ENCODE peak calls at places on chromosomes 4 and X, in five cellular contexts. Y is pancreas, S is cardiac fibroblast, U is suprapubic skin, C is osteocyte. K is an unnamed sample.

GRCh38 chr4:7735395-7735794 is 204.3 kb downstream of the AFAP1 start:
- DNase-seq in Y (no peak), S (no peak), U (no peak), C (no peak), K (no peak)

GRCh38 chrX:111447298-111447697 is 35.3 kb upstream of the DCX start:
- DNase-seq in Y (no peak), S (no peak), U (no peak), C (no peak), K (no peak)

GRCh38 chrX:133749370-133749769 is 236.0 kb downstream of the GPC3 start:
- DNase-seq in Y (no peak), S (no peak), U (no peak), C (no peak), K (no peak)

GRCh38 chrX:147570483-147570882 is 341.2 kb upstream of the FMR1 start:
- DNase-seq in Y (no peak), S (no peak), U (no peak), C (no peak), K (no peak)

GRCh38 chrX:12563121-12563520 is 228.1 kb upstream of the PRPS2 start:
- DNase-seq in Y (no peak), S (peak; percentile 57), U (no peak), C (no peak), K (no peak)

GRCh38 chr4:7236847-7237246 is 44.5 kb downstream of the SORCS2 start:
- DNase-seq in Y (no peak), S (peak; percentile 71), U (no peak), C (no peak), K (no peak)

GRCh38 chr4:42397635-42398447 is 553 bp downstream of the SHISA3 start:
- DNase-seq in Y (peak; percentile 20), S (peak; percentile 47), U (no peak), C (peak; percentile 85), K (no peak)

GRCh38 chr4:169042608-169043007 is 32.6 kb upstream of the CBR4 start:
- DNase-seq in Y (no peak), S (no peak), U (no peak), C (no peak), K (no peak)

GRCh38 chr4:74444891-74445642 is at the start of gene AREG:
- DNase-seq in Y (peak; percentile 71), S (peak; percentile 95), U (peak; percentile 87), C (peak; percentile 85), K (peak; percentile 69)

GRCh38 chr4:153402366-153402765 is 57.9 kb downstream of the MND1 start:
- DNase-seq in Y (no peak), S (no peak), U (no peak), C (no peak), K (no peak)

GRCh38 chr4:20251061-20251795 is 477 bp upstream of the SLIT2 start:
- DNase-seq in Y (no peak), S (no peak), U (no peak), C (no peak), K (no peak)

GRCh38 chr4:121794505-121795192 is 6.5 kb upstream of the EXOSC9 start:
- DNase-seq in Y (no peak), S (peak; percentile 57), U (no peak), C (no peak), K (no peak)

GRCh38 chr4:1166509-1167243 is 5.7 kb downstream of the SPON2 start:
- DNase-seq in Y (no peak), S (peak; percentile 10), U (no peak), C (no peak), K (no peak)

GRCh38 chrX:112814496-112814895 is 26.1 kb downstream of the AMOT start:
- DNase-seq in Y (no peak), S (no peak), U (no peak), C (no peak), K (no peak)

GRCh38 chr4:13240066-13240465 is 244.1 kb downstream of the RAB28 start:
- DNase-seq in Y (no peak), S (no peak), U (no peak), C (no peak), K (no peak)

GRCh38 chrX:134821370-134821769 is 163.1 kb upstream of the PLAC1 start:
- DNase-seq in Y (no peak), S (peak; percentile 79), U (no peak), C (no peak), K (no peak)

GRCh38 chrX:79182616-79183015 is 38.1 kb downstream of the GPR174 start:
- DNase-seq in Y (no peak), S (no peak), U (no peak), C (no peak), K (no peak)

GRCh38 chr4:117560329-117560728 is 474.0 kb upstream of the NDST3 start:
- DNase-seq in Y (no peak), S (peak; percentile 9), U (no peak), C (no peak), K (no peak)
- TF ChIP-seq CTCF in Y (no peak), S (no peak), U (no peak), C (peak; percentile 53), K (peak; percentile 21)

DNA sequence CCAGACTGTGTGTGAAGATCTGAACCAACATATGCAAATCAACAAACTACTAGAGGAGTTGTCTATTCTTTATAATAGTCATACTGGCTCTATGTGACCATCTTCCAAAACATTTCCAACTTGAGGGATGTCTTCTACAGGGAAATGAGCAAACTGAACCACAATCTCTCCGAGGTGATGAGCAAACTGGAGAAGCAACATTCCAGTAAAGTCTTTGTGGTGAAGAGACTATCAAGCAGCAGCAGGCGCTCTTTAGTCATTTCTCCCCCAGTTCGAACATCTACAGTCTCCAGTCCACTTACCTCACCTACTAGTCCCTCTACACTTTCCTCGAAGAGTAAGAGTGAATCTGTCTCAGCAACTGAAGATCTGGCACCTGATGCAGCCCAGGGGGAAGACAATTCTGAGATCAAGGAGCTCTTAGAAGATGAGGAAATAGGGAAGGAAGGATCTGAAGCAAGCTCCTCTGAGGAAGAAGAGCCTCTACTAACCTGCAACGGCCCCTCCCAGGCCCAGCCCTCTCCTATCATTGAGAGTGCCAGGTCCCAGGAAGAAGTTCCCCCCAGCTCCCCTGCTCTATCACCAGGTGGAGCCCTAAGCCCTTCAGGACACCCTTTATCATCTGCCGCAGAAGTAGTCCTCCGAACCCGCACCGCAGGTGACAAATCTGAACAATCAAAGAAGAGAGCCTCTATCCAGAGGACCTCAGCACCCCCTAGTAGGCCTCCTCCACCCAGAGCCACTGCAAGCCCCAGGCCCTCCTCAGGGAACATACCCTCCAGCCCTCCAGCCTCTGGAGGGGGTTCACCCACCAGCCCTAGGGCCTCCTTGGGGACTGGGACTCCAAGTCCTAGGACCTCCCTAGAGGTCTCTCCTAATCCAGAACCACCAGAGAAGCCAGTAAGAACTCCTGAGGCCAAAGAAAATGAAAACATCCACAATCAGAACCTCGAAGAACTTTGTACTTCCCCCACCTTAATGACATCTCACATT is 98.1 kb downstream of the HNRNPD start:
- DNase-seq in Y (no peak), S (no peak), U (no peak), C (no peak), K (no peak)
- TF ChIP-seq CTCF in Y (no peak), S (no peak), U (no peak), C (no peak), K (no peak)

GRCh38 chrX:77415161-77415560 is 32.0 kb upstream of the FGF16 start:
- DNase-seq in Y (no peak), S (peak; percentile 31), U (no peak), C (no peak), K (no peak)
- TF ChIP-seq CTCF in Y (no peak), S (peak; percentile 19), U (no peak), C (peak; percentile 41), K (no peak)

GRCh38 chr4:76723373-76723772 is 174.6 kb downstream of the SOWAHB start:
- DNase-seq in Y (no peak), S (peak; percentile 65), U (no peak), C (no peak), K (no peak)
- TF ChIP-seq CTCF in Y (no peak), S (peak; percentile 7), U (no peak), C (peak; percentile 21), K (no peak)

DNA sequence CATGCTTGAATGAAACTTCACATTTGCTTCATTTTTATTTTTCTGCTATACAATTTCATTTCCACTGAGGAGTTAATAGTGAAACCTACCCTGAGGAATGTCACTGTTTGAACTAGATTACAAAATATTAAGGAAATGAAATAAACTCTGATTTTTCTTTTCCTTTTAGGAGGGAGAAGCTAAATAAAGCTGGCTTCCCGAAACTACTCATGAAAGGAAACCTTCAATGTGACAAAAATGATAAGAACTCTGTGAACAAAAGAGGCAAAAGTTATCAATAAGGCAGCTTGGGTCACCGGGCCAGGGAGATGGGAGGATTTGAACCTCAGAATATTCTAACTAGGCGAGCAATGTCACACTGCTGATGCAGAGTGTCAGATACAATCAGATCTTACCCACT is 185.2 kb downstream of the APBB2 start:
- DNase-seq in Y (no peak), S (no peak), U (no peak), C (no peak), K (no peak)
- TF ChIP-seq CTCF in Y (no peak), S (no peak), U (no peak), C (no peak), K (no peak)

K was measured in type B pancreatic cell.